ENCODE peak calls at places on chromosome 14, in eight cellular contexts. E is HS-5, M is anterior cingulate cortex, Z is AG08396, D is mesothelial cell of epicardium, X is left colon, Q is NCI-H1092, U is NB4. N is an unnamed sample.

GRCh38 chr14:91291786-91292405 is 47.4 kb upstream of the GPR68 start:
- DNase-seq in E (no peak), M (no peak), Z (no peak), D (no peak), X (no peak), Q (no peak), U (no peak), N (no peak)

GRCh38 chr14:61636792-61637191 is 58.5 kb upstream of the HIF1A start:
- DNase-seq in E (no peak), M (no peak), Z (no peak), D (no peak), X (no peak), Q (no peak), U (no peak), N (no peak)

GRCh38 chr14:93935213-93935612 is 8.1 kb downstream of the FAM181A start:
- DNase-seq in E (no peak), M (no peak), Z (no peak), D (no peak), X (no peak), Q (no peak), U (no peak), N (no peak)

GRCh38 chr14:72291908-72292688 is 359.9 kb downstream of the RGS6 start:
- DNase-seq in E (peak), M (no peak), Z (peak), D (no peak), X (no peak), Q (no peak), U (peak), N (no peak)

GRCh38 chr14:57268161-57269067 is at the start of the genes AP5M1 and EXOC5:
- DNase-seq in E (peak), M (peak), Z (peak), D (peak), X (peak), Q (peak), U (peak), N (peak)

GRCh38 chr14:36295642-36296627 is 24.5 kb downstream of the MBIP start:
- DNase-seq in E (no peak), M (no peak), Z (no peak), D (no peak), X (peak), Q (no peak), U (no peak), N (no peak)

GRCh38 chr14:95953111-95953724 is 76.6 kb downstream of the TUNAR start:
- DNase-seq in E (no peak), M (no peak), Z (no peak), D (no peak), X (no peak), Q (no peak), U (peak), N (no peak)

GRCh38 chr14:103736546-103737431 is 21.2 kb downstream of the ZFYVE21 start:
- DNase-seq in E (no peak), M (no peak), Z (no peak), D (no peak), X (no peak), Q (no peak), U (no peak), N (no peak)

GRCh38 chr14:92633724-92634123 is 114.7 kb downstream of the LGMN start:
- DNase-seq in E (no peak), M (no peak), Z (no peak), D (no peak), X (no peak), Q (no peak), U (no peak), N (no peak)

GRCh38 chr14:68245146-68246073 is 425.8 kb downstream of the RAD51B start:
- DNase-seq in E (no peak), M (no peak), Z (peak), D (no peak), X (no peak), Q (peak), U (no peak), N (no peak)

GRCh38 chr14:61388173-61388975 is 67.0 kb downstream of the PRKCH start:
- DNase-seq in E (peak), M (no peak), Z (no peak), D (no peak), X (no peak), Q (no peak), U (no peak), N (no peak)

GRCh38 chr14:92586001-92586947 is 72.7 kb downstream of the RIN3 start:
- DNase-seq in E (peak), M (no peak), Z (peak), D (no peak), X (no peak), Q (no peak), U (peak), N (no peak)

GRCh38 chr14:67623114-67623513 is 3.4 kb downstream of the ARG2 start:
- DNase-seq in E (no peak), M (no peak), Z (no peak), D (no peak), X (no peak), Q (no peak), U (peak), N (no peak)

GRCh38 chr14:95265106-95266094 is 54.3 kb downstream of the CLMN start:
- DNase-seq in E (peak), M (no peak), Z (peak), D (no peak), X (no peak), Q (peak), U (peak), N (no peak)

GRCh38 chr14:69547701-69548348 is 26.8 kb downstream of the CCDC177 start:
- DNase-seq in E (no peak), M (peak), Z (peak), D (peak), X (no peak), Q (peak), U (no peak), N (peak)

GRCh38 chr14:94144765-94145164 is 15.4 kb upstream of the IFI27L2 start:
- DNase-seq in E (no peak), M (no peak), Z (no peak), D (no peak), X (no peak), Q (no peak), U (peak), N (no peak)

GRCh38 chr14:77151245-77151644 is 9.7 kb upstream of the ZDHHC22 start:
- DNase-seq in E (no peak), M (no peak), Z (no peak), D (no peak), X (no peak), Q (peak), U (peak), N (no peak)

GRCh38 chr14:105711841-105712460 is 185.6 kb downstream of the TMEM121 start:
- DNase-seq in E (no peak), M (no peak), Z (no peak), D (no peak), X (no peak), Q (no peak), U (peak), N (no peak)

GRCh38 chr14:73787760-73788508 is 63.7 kb upstream of the PTGR2 start:
- DNase-seq in E (no peak), M (no peak), Z (no peak), D (no peak), X (no peak), Q (no peak), U (peak), N (peak)

GRCh38 chr14:33693237-33693636 is 257.6 kb downstream of the EGLN3 start:
- DNase-seq in E (no peak), M (no peak), Z (no peak), D (no peak), X (no peak), Q (no peak), U (no peak), N (no peak)

GRCh38 chr14:99382781-99383456 is 97.7 kb downstream of the SETD3 start:
- DNase-seq in E (no peak), M (no peak), Z (peak), D (no peak), X (no peak), Q (no peak), U (peak), N (no peak)